ENCODE peak calls at places on chromosomes 13 and 19, in seven cellular contexts. L is CD8-positive, alpha-beta T cell; H is BJ; M is GM12864; T is bronchial epithelial cell; O is astrocyte of the cerebellum; U is HFF-Myc. N is an unnamed sample.

GRCh38 chr13:111572956-111573355 is 252.5 kb downstream of the TEX29 start:
- DNase-seq in M (no peak), T (no peak), O (no peak), L (no peak), H (no peak), U (no peak), N (no peak)

GRCh38 chr13:112562786-112563383 is 25.1 kb downstream of the TUBGCP3 start:
- DNase-seq in T (no peak), O (no peak), H (no peak), L (no peak), M (no peak), U (no peak), N (no peak)

GRCh38 chr13:79749556-79749955 is 268.6 kb downstream of the NDFIP2 start:
- DNase-seq in H (no peak), T (no peak), M (no peak), U (no peak), L (no peak), O (no peak), N (no peak)

GRCh38 chr13:30413842-30414241 is 8.5 kb upstream of the UBE2L5 start:
- DNase-seq in H (no peak), T (no peak), O (no peak), U (no peak), L (no peak), M (no peak), N (no peak)

GRCh38 chr13:97843201-97843600 is 110.3 kb upstream of the IPO5 start:
- DNase-seq in L (no peak), T (no peak), U (no peak), O (no peak), M (no peak), H (no peak), N (no peak)

GRCh38 chr19:38640368-38640767 is 7.1 kb upstream of the ACTN4 start:
- DNase-seq in M (no peak), T (no peak), U (no peak), H (no peak), O (no peak), L (no peak), N (no peak)

GRCh38 chr13:113152894-113153809 is 5.3 kb upstream of the PROZ start:
- DNase-seq in L (no peak), U (no peak), M (no peak), T (no peak), O (no peak), H (no peak), N (no peak)

GRCh38 chr19:32324631-32325215 is 20.7 kb upstream of the ZNF507 start:
- DNase-seq in H (no peak), U (no peak), O (no peak), M (no peak), L (no peak), T (no peak), N (no peak)

GRCh38 chr13:44409595-44409994 is 36.0 kb downstream of the SERP2 start:
- DNase-seq in L (no peak), M (no peak), O (no peak), T (no peak), H (no peak), U (no peak), N (no peak)

GRCh38 chr19:16153582-16154336 is 10.3 kb downstream of the HSH2D start:
- DNase-seq in T (no peak), O (no peak), L (no peak), M (no peak), H (no peak), U (no peak), N (no peak)

GRCh38 chr13:67438465-67438864 is 208.3 kb upstream of the PCDH9 start:
- DNase-seq in U (no peak), H (no peak), O (no peak), T (no peak), M (no peak), L (no peak), N (no peak)

GRCh38 chr13:27792393-27793218 is at the start of gene GSX1:
- DNase-seq in L (peak), O (peak), H (no peak), T (peak), M (no peak), U (peak), N (peak)

GRCh38 chr13:46554971-46555370 is 2.0 kb downstream of the LRCH1 start:
- DNase-seq in O (no peak), U (no peak), M (no peak), H (no peak), L (no peak), T (no peak), N (no peak)

GRCh38 chr13:40316301-40316700 is 350.1 kb downstream of the FOXO1 start:
- DNase-seq in H (no peak), O (no peak), L (no peak), U (no peak), T (no peak), M (no peak), N (no peak)

GRCh38 chr13:42073683-42074082 is 25.2 kb downstream of the DGKH start:
- DNase-seq in U (no peak), O (no peak), H (no peak), T (no peak), M (no peak), L (no peak), N (no peak)

GRCh38 chr13:45327253-45327954 is 13.6 kb downstream of the TPT1 start:
- DNase-seq in M (no peak), U (no peak), T (no peak), L (no peak), H (no peak), O (no peak), N (no peak)

GRCh38 chr13:111917901-111918300 is 149.0 kb upstream of the SOX1 start:
- DNase-seq in M (no peak), T (no peak), O (no peak), U (no peak), L (no peak), H (no peak), N (no peak)

GRCh38 chr13:39825886-39826285 is 170.4 kb downstream of the COG6 start:
- DNase-seq in L (no peak), T (no peak), M (no peak), H (no peak), O (no peak), U (no peak), N (no peak)

GRCh38 chr13:68708336-68708908 is 1399.2 kb upstream of the ATXN8OS start:
- DNase-seq in U (no peak), L (no peak), O (no peak), H (no peak), T (no peak), M (no peak), N (no peak)

GRCh38 chr19:49327878-49328544 is 3.0 kb upstream of the SLC6A16 start:
- DNase-seq in U (no peak), M (peak), O (no peak), T (peak), L (peak), H (no peak), N (no peak)

GRCh38 chr13:26440111-26440510 is 117.4 kb upstream of the WASF3 start:
- DNase-seq in T (no peak), O (no peak), H (no peak), L (no peak), U (no peak), M (no peak), N (no peak)

DNA sequence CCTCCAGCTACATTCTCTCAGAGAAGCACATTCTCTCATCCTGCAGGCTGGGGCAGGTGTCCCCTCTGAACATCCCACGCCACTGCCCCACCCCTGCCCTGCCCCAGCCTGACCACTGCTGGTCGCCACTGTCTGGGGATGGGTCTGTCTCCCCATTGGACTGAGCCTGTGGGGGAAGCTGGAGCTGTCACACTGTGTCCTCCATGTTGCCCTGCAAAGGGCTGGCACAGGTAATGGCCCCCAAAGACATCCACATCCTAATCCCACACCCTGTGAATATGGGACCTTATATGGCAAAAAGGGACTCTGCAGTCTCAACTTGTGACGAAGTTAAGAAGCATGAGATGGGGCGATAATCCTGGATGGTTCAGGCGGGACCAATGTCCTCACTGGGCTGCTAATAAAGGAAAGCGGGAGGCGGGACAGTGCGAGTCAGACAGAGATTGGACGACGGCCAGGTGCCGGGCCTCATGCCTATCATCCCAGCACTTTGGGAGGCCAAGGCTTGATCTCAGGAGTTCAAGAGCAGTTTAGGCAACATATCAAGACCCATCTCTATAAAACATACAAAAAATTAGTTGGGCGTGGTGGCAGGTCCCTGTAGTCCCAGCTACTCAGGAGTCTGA is 9.1 kb downstream of the AP2S1 start:
- DNase-seq in H (no peak), O (no peak), U (no peak), L (no peak), M (no peak), T (no peak), N (no peak)
- H3K4me3 ChIP-seq in H (no peak), O (no peak), U (no peak), L (no peak), M (no peak), T (no peak), N (no peak)

DNA sequence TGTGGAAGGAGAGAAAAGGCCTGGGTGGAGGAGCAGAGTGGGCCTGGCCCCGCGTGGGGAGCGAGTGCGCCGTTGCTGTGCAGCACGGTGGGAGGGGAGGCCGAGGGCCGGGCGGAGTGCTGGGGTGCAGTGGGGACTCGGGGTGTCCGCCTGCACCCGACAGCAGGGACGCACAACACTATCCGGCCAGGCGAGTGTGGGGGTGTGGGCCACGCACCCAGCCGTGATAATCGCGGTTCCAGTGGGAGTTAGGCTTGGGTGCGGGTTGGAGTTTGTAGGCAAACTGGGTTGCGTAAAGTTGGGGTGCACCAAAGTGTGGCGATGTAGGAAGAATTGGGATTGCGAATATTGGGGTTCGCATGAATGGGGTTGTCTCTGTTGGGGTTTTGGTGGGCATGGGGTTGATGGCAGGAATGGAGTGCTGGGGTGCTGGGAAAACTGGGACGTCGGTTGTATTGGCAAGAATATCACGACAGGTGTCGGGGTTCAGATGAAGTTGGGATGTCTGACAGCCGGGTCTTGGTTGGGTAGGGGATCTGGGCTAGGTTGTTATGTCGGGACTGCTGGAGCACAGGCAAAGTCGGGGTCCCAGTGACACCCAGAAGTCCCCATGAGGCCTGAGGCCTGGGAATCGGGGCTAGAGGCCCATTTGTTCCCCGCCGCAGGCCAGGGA is 604 bp upstream of the CIRBP start:
- DNase-seq in T (no peak), U (no peak), H (no peak), O (no peak), L (no peak), M (no peak), N (no peak)
- H3K4me3 ChIP-seq in T (no peak), U (peak), H (no peak), O (peak), L (peak), M (no peak), N (no peak)

GRCh38 chr19:51702754-51703654 is 9.9 kb downstream of the SPACA6 start:
- DNase-seq in T (peak), L (no peak), H (no peak), U (no peak), M (no peak), O (no peak), N (no peak)
- H3K4me3 ChIP-seq in T (peak), L (peak), H (no peak), U (peak), M (no peak), O (no peak), N (no peak)

DNA sequence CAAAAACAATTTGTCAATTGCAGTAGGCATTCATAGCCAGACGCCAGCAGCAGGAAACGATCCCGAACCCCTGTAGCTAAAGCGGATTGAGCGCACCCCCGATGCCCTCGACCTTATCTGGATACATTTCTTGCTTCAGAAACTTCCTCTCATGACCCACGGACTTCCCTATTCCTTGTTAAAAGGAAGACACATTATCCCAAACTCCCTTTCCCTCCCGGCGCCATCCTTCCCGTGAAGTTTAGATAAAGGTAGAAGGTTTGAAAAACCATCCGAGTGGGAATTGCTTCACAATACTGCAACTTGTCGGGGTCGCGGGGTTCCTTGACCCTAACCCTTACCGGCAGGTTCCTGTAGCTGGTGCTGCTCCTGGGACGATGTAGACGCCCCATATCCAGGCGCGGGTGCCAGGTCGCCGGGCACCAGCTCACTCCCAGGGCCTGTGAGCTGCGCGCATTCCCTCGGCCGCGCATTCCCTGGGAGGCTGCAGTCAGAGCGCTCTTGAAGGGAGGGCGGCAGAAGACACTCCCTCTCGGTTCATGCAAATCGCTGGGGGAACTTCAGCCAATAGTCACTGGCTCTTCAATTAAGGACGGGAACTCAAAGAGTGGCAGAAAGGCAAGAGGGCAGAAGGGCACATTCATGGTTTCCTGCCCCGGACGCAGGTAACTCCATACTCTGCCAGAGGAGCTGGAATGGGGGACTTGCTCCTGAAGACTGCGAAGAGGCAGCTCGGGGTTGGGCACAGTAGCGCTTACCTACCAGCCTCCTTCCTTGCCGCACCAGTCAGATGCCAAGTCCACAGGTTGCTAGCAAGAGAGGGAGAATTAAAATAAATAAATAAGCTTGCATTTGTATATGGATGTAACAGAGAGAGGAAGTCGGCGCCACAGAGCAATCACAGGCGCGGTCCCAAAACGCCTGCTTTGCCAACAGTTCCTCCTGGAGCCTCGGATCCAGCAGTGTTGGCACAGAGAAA is 674 bp downstream of the PCDH20 start:
- DNase-seq in H (no peak), U (no peak), L (no peak), M (no peak), O (peak), T (peak), N (no peak)
- H3K4me3 ChIP-seq in H (no peak), U (no peak), L (no peak), M (no peak), O (peak), T (peak), N (peak)

GRCh38 chr19:17843428-17843827 is 4.4 kb downstream of the JAK3 start:
- DNase-seq in H (no peak), M (no peak), U (no peak), O (no peak), T (no peak), L (no peak), N (no peak)

GRCh38 chr19:17841810-17842662 is 5.7 kb downstream of the JAK3 start:
- DNase-seq in T (peak), U (no peak), H (no peak), O (peak), M (no peak), L (no peak), N (peak)

GRCh38 chr19:17842663-17843313 is 5.0 kb downstream of the JAK3 start:
- DNase-seq in U (no peak), H (no peak), T (no peak), O (no peak), M (no peak), L (no peak), N (no peak)

GRCh38 chr19:17840019-17840418 is 7.8 kb downstream of the JAK3 start:
- DNase-seq in U (no peak), M (no peak), T (no peak), H (no peak), O (no peak), L (no peak), N (no peak)

GRCh38 chr19:17841371-17841809 is 6.4 kb downstream of the JAK3 start:
- DNase-seq in T (no peak), O (no peak), L (no peak), H (no peak), M (no peak), U (no peak), N (no peak)
- H3K4me3 ChIP-seq in T (peak), O (peak), L (no peak), H (peak), M (no peak), U (no peak), N (peak)

GRCh38 chr19:44756089-44756562 is 7.6 kb downstream of the BCL3 start:
- DNase-seq in T (no peak), U (no peak), M (no peak), O (no peak), L (no peak), H (no peak), N (no peak)

GRCh38 chr19:44754743-44755066 is 6.2 kb downstream of the BCL3 start:
- DNase-seq in M (no peak), H (no peak), L (no peak), U (no peak), O (no peak), T (no peak), N (no peak)

GRCh38 chr19:44753932-44754742 is 5.6 kb downstream of the BCL3 start:
- DNase-seq in M (no peak), U (no peak), T (peak), H (no peak), L (peak), O (no peak), N (peak)

GRCh38 chr19:44753619-44753931 is 5.1 kb downstream of the BCL3 start:
- DNase-seq in O (no peak), M (no peak), H (no peak), L (no peak), U (no peak), T (no peak), N (no peak)

GRCh38 chr19:44755219-44755618 is 6.7 kb downstream of the BCL3 start:
- DNase-seq in L (no peak), O (no peak), U (no peak), T (no peak), H (no peak), M (no peak), N (no peak)
- H3K4me3 ChIP-seq in L (no peak), O (no peak), U (no peak), T (no peak), H (no peak), M (peak), N (no peak)

GRCh38 chr19:46972301-46972700 is 47.3 kb upstream of the NPAS1 start:
- DNase-seq in U (no peak), O (no peak), L (no peak), H (no peak), T (no peak), M (no peak), N (no peak)

GRCh38 chr19:46970815-46971214 is 48.8 kb upstream of the NPAS1 start:
- DNase-seq in H (peak), O (no peak), U (peak), T (no peak), M (no peak), L (no peak), N (no peak)

GRCh38 chr19:46963093-46963734 is 56.4 kb upstream of the NPAS1 start:
- DNase-seq in O (peak), T (no peak), L (no peak), U (peak), M (no peak), H (peak), N (peak)

GRCh38 chr19:46962030-46962570 is 57.5 kb upstream of the NPAS1 start:
- DNase-seq in L (no peak), H (no peak), M (no peak), O (no peak), T (no peak), U (no peak), N (no peak)

DNA sequence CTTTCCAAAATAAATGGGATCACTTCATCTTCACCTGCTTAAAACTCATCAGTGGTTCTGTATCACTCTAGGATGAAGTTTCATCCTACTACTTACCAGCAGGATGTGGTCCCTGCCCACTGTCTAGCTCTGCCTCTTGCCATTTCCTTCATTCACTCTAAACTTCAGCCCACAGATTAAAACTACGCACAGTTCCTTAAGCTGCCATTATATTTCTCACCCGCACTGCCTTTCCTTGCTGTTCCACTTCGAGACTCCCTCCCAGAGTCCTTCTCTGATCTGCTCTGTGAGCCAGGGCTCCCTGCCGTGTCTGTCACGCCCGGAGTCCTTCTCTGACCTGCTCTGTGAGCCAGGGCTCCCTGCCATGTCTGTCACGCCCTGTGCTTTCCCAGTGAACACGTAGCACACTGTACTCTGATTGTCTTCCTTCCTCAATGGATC is 52.0 kb upstream of the NPAS1 start:
- DNase-seq in O (no peak), L (peak), M (no peak), U (no peak), H (no peak), T (no peak), N (no peak)
- H3K4me3 ChIP-seq in O (no peak), L (no peak), M (no peak), U (no peak), H (no peak), T (no peak), N (no peak)

GRCh38 chr19:35986111-35986510 is 8.9 kb upstream of the SDHAF1 start:
- DNase-seq in L (no peak), T (no peak), O (no peak), U (no peak), M (no peak), H (no peak), N (no peak)

GRCh38 chr19:35990771-35991730 is 3.9 kb upstream of the SDHAF1 start:
- DNase-seq in M (no peak), H (no peak), U (no peak), L (no peak), T (no peak), O (no peak), N (no peak)

GRCh38 chr19:35988824-35989223 is 6.2 kb upstream of the SDHAF1 start:
- DNase-seq in O (no peak), U (no peak), M (no peak), L (no peak), H (no peak), T (no peak), N (no peak)

GRCh38 chr19:35986664-35987570 is 8.1 kb upstream of the SDHAF1 start:
- DNase-seq in O (no peak), T (no peak), M (no peak), U (no peak), L (no peak), H (no peak), N (no peak)

DNA sequence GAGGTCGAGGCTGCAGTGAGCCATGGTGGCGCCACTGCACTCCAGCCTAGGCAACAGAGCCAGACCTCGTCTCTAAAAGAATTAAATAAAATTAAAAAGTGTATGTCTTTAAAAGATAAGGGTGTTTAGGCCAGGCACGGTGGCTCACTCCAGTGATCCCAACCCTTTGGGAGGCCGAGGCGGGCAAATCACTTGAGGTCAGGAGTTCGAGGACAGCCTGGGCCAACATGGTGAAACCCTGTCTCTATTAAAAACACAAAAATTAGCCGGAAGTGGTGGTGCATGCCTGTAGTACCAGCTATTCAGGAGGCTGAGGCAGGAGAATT is 7.5 kb upstream of the SDHAF1 start:
- DNase-seq in T (no peak), U (no peak), L (no peak), M (no peak), O (no peak), H (no peak), N (no peak)
- H3K4me3 ChIP-seq in T (no peak), U (no peak), L (no peak), M (peak), O (no peak), H (no peak), N (peak)

GRCh38 chr19:3096902-3097326 is 2.8 kb downstream of the GNA11 start:
- DNase-seq in L (no peak), O (no peak), T (no peak), H (no peak), M (no peak), U (no peak), N (no peak)
- H3K4me3 ChIP-seq in L (no peak), O (no peak), T (no peak), H (no peak), M (no peak), U (peak), N (no peak)